ENCODE peak calls at places on chromosomes 1 and 21, in seven cellular contexts. W, T, M, J, R, I and E are unnamed samples.

GRCh38 chr1:196997428-196997827 is 20.1 kb downstream of the CFHR5 start:
- DNase-seq in J (no peak), R (peak), T (no peak), W (peak), M (no peak), I (no peak), E (no peak)

GRCh38 chr1:79193211-79194079 is 186.9 kb upstream of the ADGRL4 start:
- DNase-seq in I (peak), J (no peak), M (peak), R (peak), W (peak), T (no peak), E (no peak)

GRCh38 chr1:41915786-41916571 is 2.7 kb downstream of the HIVEP3 start:
- DNase-seq in R (peak), T (peak), I (no peak), M (no peak), W (peak), J (peak), E (no peak)

GRCh38 chr21:32412162-32412997 is at the start of gene EVA1C:
- DNase-seq in W (peak), J (peak), T (peak), M (no peak), I (no peak), R (peak), E (no peak)

GRCh38 chr21:26491663-26492062 is 81.4 kb downstream of the CYYR1 start:
- DNase-seq in R (no peak), I (no peak), T (no peak), M (no peak), J (no peak), W (no peak), E (no peak)

GRCh38 chr21:39533545-39534226 is 79.1 kb upstream of the B3GALT5 start:
- DNase-seq in J (no peak), W (no peak), T (no peak), R (no peak), M (no peak), I (no peak), E (no peak)

GRCh38 chr1:206575165-206575893 is 36.9 kb downstream of the EIF2D start:
- DNase-seq in R (peak), J (no peak), W (no peak), M (no peak), I (peak), T (peak), E (no peak)

GRCh38 chr1:41653574-41653973 is 169.1 kb upstream of the EDN2 start:
- DNase-seq in T (no peak), M (no peak), I (peak), R (no peak), W (no peak), J (no peak), E (no peak)

GRCh38 chr1:21308847-21309652 is 18.8 kb upstream of the ECE1 start:
- DNase-seq in R (no peak), W (peak), T (peak), J (peak), M (no peak), I (no peak), E (no peak)

GRCh38 chr1:168917309-168917708 is 188.3 kb upstream of the DPT start:
- DNase-seq in M (no peak), I (no peak), T (no peak), J (no peak), W (no peak), R (no peak), E (no peak)

GRCh38 chr1:152347116-152347728 is 12.6 kb downstream of the FLG2 start:
- DNase-seq in R (peak), T (no peak), W (peak), J (peak), I (peak), M (peak), E (peak)

GRCh38 chr1:5959087-5959486 is 33.1 kb downstream of the NPHP4 start:
- DNase-seq in J (no peak), W (no peak), M (no peak), R (no peak), T (no peak), I (no peak), E (no peak)

GRCh38 chr1:212488436-212489283 is 55.9 kb downstream of the NENF start:
- DNase-seq in I (peak), W (peak), M (peak), T (peak), J (no peak), R (peak), E (peak)

GRCh38 chr1:173997796-173998195 is 24.4 kb downstream of the RC3H1 start:
- DNase-seq in J (no peak), W (no peak), I (no peak), M (no peak), R (no peak), T (no peak), E (no peak)

GRCh38 chr1:30719406-30720270 is 3.7 kb downstream of the MATN1 start:
- DNase-seq in W (peak), R (no peak), T (no peak), J (no peak), M (peak), I (no peak), E (no peak)

GRCh38 chr1:112614460-112615065 is 4.4 kb downstream of the ST7L start:
- DNase-seq in M (no peak), T (no peak), I (peak), J (no peak), R (peak), W (peak), E (no peak)

GRCh38 chr21:28127390-28127789 is 865.3 kb downstream of the LTN1 start:
- DNase-seq in W (no peak), M (no peak), T (no peak), R (no peak), I (no peak), J (no peak), E (no peak)

GRCh38 chr1:23452011-23452411 is 27.5 kb upstream of the TCEA3 start:
- DNase-seq in J (peak), M (no peak), I (no peak), R (peak), T (peak), W (peak), E (no peak)

GRCh38 chr21:20968391-20968790 is 29.8 kb upstream of the NCAM2 start:
- DNase-seq in W (no peak), M (no peak), T (no peak), I (no peak), J (no peak), R (no peak), E (no peak)

GRCh38 chr21:20970691-20971090 is 27.5 kb upstream of the NCAM2 start:
- DNase-seq in M (no peak), R (no peak), J (no peak), I (no peak), T (no peak), W (no peak), E (no peak)

DNA sequence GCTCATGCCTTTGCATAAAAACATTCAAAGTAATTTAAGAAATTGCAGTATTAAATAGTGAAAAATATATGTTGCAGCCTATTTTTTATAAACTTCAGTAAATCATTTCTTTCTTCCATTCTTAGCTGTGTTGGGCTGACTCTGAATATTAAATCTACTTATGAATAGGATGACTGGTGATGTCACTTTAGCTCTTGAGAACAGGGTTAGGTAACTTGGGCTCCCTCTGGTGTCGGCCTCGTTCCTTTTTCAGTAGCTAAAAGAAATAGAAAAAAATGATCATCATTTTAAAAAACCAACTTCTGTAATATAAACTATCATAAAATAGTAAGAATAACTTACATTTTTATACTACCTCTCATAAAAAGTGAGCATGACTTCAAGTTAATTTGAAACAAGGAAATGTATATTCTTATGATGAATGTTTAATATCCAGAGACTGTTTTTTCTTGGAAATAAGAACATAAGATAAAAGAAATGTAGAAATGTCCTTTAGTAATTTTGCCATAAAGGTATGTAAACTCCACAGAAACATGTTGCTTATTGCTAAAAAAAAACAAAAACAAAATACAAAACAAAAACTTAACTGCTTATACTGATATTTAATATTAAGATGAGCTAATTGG is 26.8 kb upstream of the NCAM2 start:
- DNase-seq in T (no peak), R (peak), M (no peak), I (peak), W (peak), J (no peak), E (no peak)
- TF ChIP-seq CTCF in T (no peak), R (peak), M (peak), I (peak), W (peak), J (no peak), E (peak)

DNA sequence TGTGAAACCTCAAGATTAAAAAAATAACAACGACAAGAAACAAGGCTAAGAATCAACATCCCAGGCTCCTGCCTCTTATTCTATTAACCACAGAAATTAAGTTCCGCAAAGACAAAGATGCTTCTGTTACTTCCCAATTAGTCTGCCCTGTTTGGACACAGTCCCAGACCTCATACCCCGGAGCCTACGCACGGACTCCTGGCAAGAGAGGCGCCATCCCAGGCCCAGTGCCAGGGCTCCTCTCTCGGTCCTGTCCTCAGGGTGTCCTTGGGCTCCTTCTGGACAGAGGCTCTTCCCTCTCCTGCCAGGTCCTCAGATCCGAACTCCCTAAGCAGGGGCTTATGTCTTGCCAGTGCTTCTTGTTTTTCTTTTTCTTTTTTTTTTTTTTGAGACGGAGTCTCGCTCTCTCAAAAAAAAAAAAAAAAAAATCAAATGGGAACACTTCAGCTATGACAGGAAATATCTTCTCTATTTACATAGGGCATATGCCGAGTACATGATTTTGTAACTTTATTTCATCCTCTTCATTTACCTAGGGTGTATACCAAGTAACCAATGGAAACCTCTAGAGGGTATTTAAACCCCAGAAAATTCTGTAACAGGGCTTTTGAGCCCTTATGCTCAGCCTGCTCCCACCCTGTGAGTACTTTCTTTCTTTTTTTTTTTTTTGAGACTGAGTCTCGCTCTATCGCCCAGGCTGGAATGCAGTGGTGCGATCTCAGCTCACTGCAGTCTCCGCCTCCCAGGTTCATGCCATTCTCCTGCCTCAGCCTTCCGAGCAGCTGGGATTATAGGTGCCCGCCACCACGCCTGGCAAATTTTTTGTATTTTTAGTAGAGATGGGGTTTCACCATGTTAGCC is 11.7 kb upstream of the ENO1 start:
- DNase-seq in R (peak), W (peak), M (no peak), J (peak), I (no peak), T (peak), E (no peak)
- H3K4me3 ChIP-seq in R (no peak), W (peak), M (peak), J (no peak), I (no peak), T (no peak), E (no peak)

GRCh38 chr1:204758601-204759000 is 73.1 kb upstream of the LRRN2 start:
- DNase-seq in J (no peak), T (no peak), W (no peak), R (no peak), I (no peak), M (no peak), E (no peak)

GRCh38 chr1:204760350-204761134 is 75.0 kb upstream of the LRRN2 start:
- DNase-seq in M (no peak), J (no peak), R (no peak), W (peak), I (no peak), T (no peak), E (no peak)

DNA sequence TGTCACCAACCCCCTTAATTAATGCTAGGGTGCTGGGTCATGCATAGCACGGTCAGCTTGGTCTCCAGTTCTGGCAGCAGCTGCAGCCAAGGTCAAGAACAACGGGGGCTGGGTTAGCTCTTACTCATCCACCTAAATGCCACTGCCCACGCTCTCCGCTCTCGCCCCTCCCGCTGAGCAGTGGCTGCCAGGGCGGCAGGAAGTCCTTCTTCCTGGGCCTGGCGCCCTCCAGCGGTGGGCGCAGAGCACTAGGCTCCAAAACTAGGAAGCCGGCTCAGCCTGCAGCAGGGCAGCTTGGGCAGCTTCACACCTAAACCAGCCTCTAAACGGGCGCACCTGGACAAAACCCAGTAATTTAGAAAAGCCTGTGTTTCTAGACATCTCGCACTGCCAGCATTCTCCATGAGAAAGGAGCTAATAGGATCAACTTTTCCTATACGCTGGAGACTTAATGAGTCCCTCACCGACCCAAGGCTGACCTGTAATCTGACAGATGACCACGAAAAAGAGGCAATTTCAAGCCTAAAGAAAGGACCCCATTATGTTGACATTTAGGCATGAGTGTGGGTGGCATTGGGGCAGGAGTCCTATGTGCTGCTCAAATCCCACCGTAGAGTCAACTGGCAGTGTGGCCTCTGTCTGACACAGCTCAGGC is 78.4 kb upstream of the LRRN2 start:
- DNase-seq in T (peak), R (peak), M (peak), W (peak), J (peak), I (peak), E (peak)
- TF ChIP-seq CTCF in T (no peak), R (peak), M (peak), W (peak), J (peak), I (peak), E (peak)

DNA sequence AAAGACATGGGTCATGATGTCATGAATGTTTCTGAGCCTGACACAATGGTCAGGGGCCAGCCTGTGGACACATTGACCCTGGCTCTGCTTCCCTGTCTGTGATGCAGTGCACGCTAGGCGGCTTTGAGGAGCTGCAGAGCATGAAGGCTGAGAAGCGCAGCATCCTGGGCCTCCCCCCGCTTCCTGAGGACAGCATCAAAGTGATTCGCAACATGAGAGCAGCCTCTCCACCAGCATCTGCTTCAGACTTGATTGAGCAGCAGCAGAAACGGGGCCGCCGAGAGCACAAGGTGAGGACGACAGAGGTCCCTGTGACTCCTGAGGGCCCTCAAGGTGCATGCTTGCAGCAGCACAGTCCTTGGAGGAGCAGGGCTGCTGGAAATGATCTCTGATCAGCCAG is 8.6 kb downstream of the STRIP1 start:
- DNase-seq in T (no peak), W (no peak), I (no peak), R (no peak), M (no peak), J (no peak), E (no peak)
- H3K4me3 ChIP-seq in T (no peak), W (no peak), I (no peak), R (no peak), M (no peak), J (no peak), E (no peak)

GRCh38 chr1:1788646-1789431 is 10.6 kb upstream of the NADK start:
- DNase-seq in J (no peak), M (no peak), R (peak), I (peak), W (peak), T (peak), E (no peak)
- TF ChIP-seq CTCF in J (peak), M (peak), R (peak), I (peak), W (peak), T (no peak), E (peak)

DNA sequence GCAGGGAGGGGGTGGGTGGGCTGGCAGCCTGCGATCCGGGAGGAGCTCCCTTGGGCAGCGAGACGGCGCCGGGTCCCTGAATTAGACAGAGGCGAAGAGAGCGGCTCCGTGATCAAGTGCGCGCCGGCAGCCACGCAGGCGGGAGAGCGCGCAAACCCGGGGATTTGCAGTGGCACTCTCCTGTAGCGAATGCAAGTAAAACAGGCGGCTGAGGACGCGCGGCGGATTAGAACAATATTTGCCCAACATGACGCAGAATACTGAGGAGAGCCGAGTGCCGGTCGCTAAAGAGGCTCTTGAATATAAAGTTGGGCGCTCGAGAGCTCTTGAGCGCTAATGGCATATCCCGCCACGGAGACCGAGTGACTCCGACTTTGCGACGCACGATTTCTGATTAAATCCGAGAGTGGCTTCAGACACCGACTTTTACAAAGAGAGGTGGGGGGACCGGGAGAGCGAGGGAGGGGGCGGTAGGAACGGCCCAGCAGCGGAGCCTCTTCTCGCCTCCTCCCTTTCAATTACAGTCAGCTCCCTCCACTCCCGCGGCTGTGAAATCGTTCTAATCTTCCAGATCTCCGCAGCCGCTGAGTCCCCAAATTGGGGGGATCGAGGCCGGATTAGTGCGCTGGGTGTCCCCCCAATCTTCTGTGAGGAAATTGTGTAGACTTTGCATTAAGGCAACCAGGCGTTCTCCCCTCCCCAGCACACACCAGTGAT is 2.2 kb downstream of the PAX7 start:
- DNase-seq in R (no peak), M (no peak), T (no peak), W (no peak), I (no peak), J (no peak), E (no peak)
- H3K4me3 ChIP-seq in R (no peak), M (no peak), T (no peak), W (no peak), I (no peak), J (no peak), E (no peak)

DNA sequence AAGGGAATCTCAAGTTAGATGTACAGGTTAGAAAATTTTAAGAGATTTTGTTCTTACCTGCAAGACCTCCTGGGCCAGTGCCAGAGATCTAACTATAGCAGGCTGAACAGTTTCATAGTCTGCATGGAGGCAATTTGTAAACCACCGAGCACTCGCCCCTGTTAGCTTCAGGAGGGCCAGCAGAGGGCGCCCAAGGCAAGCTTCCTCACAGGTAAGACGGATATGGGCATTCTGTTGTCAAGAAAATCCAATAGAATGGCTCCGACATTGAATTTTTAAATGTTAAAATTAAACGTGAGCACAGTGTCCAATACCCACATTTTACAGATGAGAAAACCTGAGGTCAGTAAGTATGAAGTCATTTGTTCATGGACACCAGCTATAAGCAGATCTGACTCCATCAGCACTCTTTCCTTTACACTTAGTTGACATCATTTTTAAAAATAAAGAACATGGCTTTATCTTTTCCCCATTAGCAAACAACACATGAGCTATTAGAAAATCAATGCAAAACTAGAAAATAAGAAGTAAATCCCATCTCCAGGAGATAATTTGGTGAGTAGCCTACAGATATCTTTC is 2.2 kb downstream of the REG4 start:
- DNase-seq in I (peak), W (peak), R (peak), J (peak), T (peak), M (peak), E (peak)
- TF ChIP-seq CTCF in I (peak), W (peak), R (peak), J (peak), T (no peak), M (peak), E (peak)